ENCODE peak calls at places on chromosomes 11 and 22, in five cellular contexts. Q is PC-3; E is spleen; B is left lobe of liver; J is stimulated activated CD4-positive, alpha-beta T cell treated with anti-CD3 and anti-CD28 coated beads, Interleukin-4, amount 100 ng/mL, for 4 hours. K is an unnamed sample.
A peak's percentile ranks its signal among the peaks of the same experiment; 100 is the strongest.

GRCh38 chr11:100328626-100329340 is 358.3 kb upstream of the ARHGAP42 start:
- DNase-seq in Q (peak; percentile 7), E (no peak), B (no peak), J (no peak), K (no peak)

GRCh38 chr11:115759622-115760527 is 255.7 kb upstream of the CADM1 start:
- DNase-seq in Q (no peak), E (no peak), B (no peak), J (no peak), K (no peak)

GRCh38 chr11:1384206-1384965 is 5.3 kb upstream of the BRSK2 start:
- DNase-seq in Q (no peak), E (peak; percentile 85), B (no peak), J (no peak), K (no peak)

GRCh38 chr11:19907008-19907579 is 194.5 kb downstream of the NAV2 start:
- DNase-seq in Q (no peak), E (no peak), B (no peak), J (no peak), K (no peak)

GRCh38 chr22:39384750-39385480 is 14.7 kb upstream of the TAB1 start:
- DNase-seq in Q (peak; percentile 23), E (no peak), B (no peak), J (no peak), K (no peak)

GRCh38 chr22:22770881-22771280 is 116.7 kb upstream of the IGLL5 start:
- DNase-seq in Q (no peak), E (no peak), B (peak; percentile 38), J (no peak), K (no peak)

GRCh38 chr22:50101870-50102565 is 12.2 kb downstream of the MOV10L1 start:
- DNase-seq in Q (no peak), E (no peak), B (no peak), J (no peak), K (no peak)

GRCh38 chr11:117071344-117071787 is 26.9 kb downstream of the SIK3 start:
- DNase-seq in Q (peak; percentile 90), E (no peak), B (peak; percentile 85), J (no peak), K (no peak)

GRCh38 chr11:11366793-11367192 is 13.7 kb upstream of the CSNK2A3 start:
- DNase-seq in Q (peak; percentile 23), E (no peak), B (no peak), J (no peak), K (no peak)

GRCh38 chr11:46249103-46249942 is 28.1 kb upstream of the CREB3L1 start:
- DNase-seq in Q (no peak), E (no peak), B (peak; percentile 22), J (no peak), K (no peak)

GRCh38 chr11:23413057-23413456 is 552.8 kb upstream of the CCDC179 start:
- DNase-seq in Q (peak; percentile 30), E (no peak), B (no peak), J (no peak), K (no peak)

GRCh38 chr11:23730307-23730998 is 766.4 kb upstream of the LUZP2 start:
- DNase-seq in Q (no peak), E (peak; percentile 59), B (no peak), J (no peak), K (no peak)

GRCh38 chr11:64611961-64612646 is 21.1 kb downstream of the SLC22A12 start:
- DNase-seq in Q (no peak), E (no peak), B (no peak), J (no peak), K (no peak)

GRCh38 chr11:64844330-64845124 is at the start of gene CDC42BPG:
- DNase-seq in Q (peak; percentile 95), E (peak; percentile 94), B (peak; percentile 72), J (peak; percentile 59), K (no peak)

K was measured in NK-92 treated with Interleukin-12 subunit alpha and Interleukin-12 subunit beta, amount 100 ng/mL, for 24 hours.